ENCODE peak calls at places on chromosomes 3 and 15, in seven cellular contexts. C is ACHN; V is Right ventricle myocardium superior; U is stimulated activated CD4-positive, alpha-beta T cell treated with anti-CD3 and anti-CD28 coated beads, Interleukin-1b, Interleukin-23, amount 100 ng/mL, for 1 hour; Z is CD4-positive, alpha-beta memory T cell; W is HFFc6; N is mucosa of descending colon. M is an unnamed sample.

GRCh38 chr15:27399236-27399635 is 428.3 kb downstream of the GABRG3 start:
- DNase-seq in W (no peak), Z (no peak), N (no peak), V (no peak), C (no peak), U (no peak), M (no peak)

GRCh38 chr3:119240101-119240581 is 537 bp downstream of the B4GALT4 start:
- DNase-seq in C (peak), N (peak), Z (no peak), V (no peak), W (no peak), U (no peak), M (no peak)

GRCh38 chr15:42201801-42202200 is 6.3 kb downstream of the VPS39 start:
- DNase-seq in Z (no peak), W (no peak), V (no peak), N (no peak), C (no peak), U (no peak), M (no peak)

GRCh38 chr3:106617276-106617675 is 748.5 kb upstream of the CBLB start:
- DNase-seq in W (peak), V (no peak), U (no peak), N (no peak), Z (no peak), C (no peak), M (no peak)

GRCh38 chr3:143120716-143121239 is 1.2 kb downstream of the CHST2 start:
- DNase-seq in C (no peak), W (peak), U (no peak), V (peak), Z (peak), N (peak), M (no peak)

GRCh38 chr15:100189849-100190248 is 151.9 kb downstream of the ADAMTS17 start:
- DNase-seq in U (no peak), Z (no peak), W (no peak), C (no peak), V (no peak), N (no peak), M (no peak)

GRCh38 chr3:55477306-55478010 is 9.6 kb downstream of the WNT5A start:
- DNase-seq in C (no peak), W (peak), N (no peak), Z (no peak), V (no peak), U (no peak), M (no peak)

GRCh38 chr3:10272977-10273376 is 19.8 kb downstream of the GHRL start:
- DNase-seq in W (no peak), V (no peak), N (no peak), C (no peak), U (no peak), Z (no peak), M (no peak)